ENCODE peak calls at places on chromosomes 7 and 10, in five cellular contexts. M is cardiac muscle cell; H is left ventricle myocardium inferior; K is adrenal gland; Q is CD4-positive, alpha-beta memory T cell. O is an unnamed sample. For H3K9me3, the result is how much of the 10 kb centered on the place peaks cover.

GRCh38 chr10:4847580-4848020 is 21.6 kb downstream of the AKR1E2 start:
- DNase-seq in M (peak), H (no peak), K (peak), Q (no peak), O (no peak)

GRCh38 chr7:112263519-112263918 is 57.0 kb downstream of the ZNF277 start:
- DNase-seq in M (no peak), H (no peak), K (no peak), Q (no peak), O (no peak)

GRCh38 chr10:7986851-7987250 is 67.6 kb upstream of the GATA3 start:
- DNase-seq in M (peak), H (no peak), K (no peak), Q (no peak), O (no peak)

GRCh38 chr10:391849-392704 is 256.8 kb downstream of the ZMYND11 start:
- DNase-seq in M (no peak), H (no peak), K (peak), Q (no peak), O (no peak)

GRCh38 chr7:20107582-20107981 is 109.6 kb downstream of the MACC1 start:
- DNase-seq in M (peak), H (no peak), K (no peak), Q (no peak), O (no peak)

GRCh38 chr10:7146189-7146588 is 264.6 kb downstream of the SFMBT2 start:
- DNase-seq in M (no peak), H (no peak), K (no peak), Q (no peak), O (no peak)

GRCh38 chr10:109218207-109218606 is 705.1 kb downstream of the XPNPEP1 start:
- DNase-seq in M (no peak), H (no peak), K (no peak), Q (no peak), O (no peak)

GRCh38 chr10:117163061-117163953 is 25.2 kb upstream of the VAX1 start:
- DNase-seq in M (no peak), H (no peak), K (no peak), Q (no peak), O (no peak)

GRCh38 chr7:128875523-128875948 is 12.9 kb downstream of the ATP6V1F start:
- DNase-seq in M (no peak), H (no peak), K (no peak), Q (no peak), O (no peak)

GRCh38 chr7:101507791-101508252 is 121.3 kb downstream of the MYL10 start:
- DNase-seq in M (peak), H (no peak), K (peak), Q (no peak), O (peak)

GRCh38 chr7:32462451-32462850 is 27.7 kb downstream of the LSM5 start:
- DNase-seq in M (no peak), H (no peak), K (no peak), Q (no peak), O (no peak)

GRCh38 chr10:100966887-100967286 is 2.4 kb upstream of the SEMA4G start:
- DNase-seq in M (no peak), H (no peak), K (no peak), Q (no peak), O (no peak)

GRCh38 chr7:117997862-117998825 is 124.9 kb upstream of the CTTNBP2 start:
- DNase-seq in M (no peak), H (no peak), K (no peak), Q (no peak), O (no peak)

GRCh38 chr10:47008769-47009168 is 97.5 kb downstream of the PTPN20 start:
- DNase-seq in M (no peak), H (no peak), K (no peak), Q (no peak), O (no peak)

GRCh38 chr7:77702451-77703219 is 6.4 kb downstream of the RSBN1L start:
- DNase-seq in M (no peak), H (no peak), K (no peak), Q (no peak), O (no peak)

GRCh38 chr7:141115949-141116348 is 42.1 kb downstream of the TMEM178B start:
- DNase-seq in M (no peak), H (no peak), K (no peak), Q (no peak), O (no peak)

DNA sequence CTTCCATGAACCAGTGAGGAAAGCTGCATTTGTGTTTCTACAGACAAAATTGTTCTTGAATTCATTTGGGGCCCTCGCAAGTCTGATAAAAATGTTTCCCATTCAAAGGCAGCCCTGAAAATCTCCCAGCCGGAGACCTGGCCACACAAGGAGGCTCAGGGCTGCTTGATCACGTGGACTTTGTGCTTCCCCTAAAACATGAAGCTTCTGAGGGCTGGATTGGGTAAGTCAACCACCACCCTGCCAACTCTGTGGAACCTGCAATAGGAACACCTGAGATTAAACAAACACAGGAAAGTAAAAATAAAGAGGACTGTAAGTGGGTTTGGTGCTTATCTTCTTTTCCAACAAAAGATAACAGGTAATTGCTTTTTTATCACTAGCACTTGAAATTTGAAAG is 133.8 kb downstream of the C10orf90 start:
- DNase-seq in M (no peak), H (no peak), K (no peak), Q (no peak), O (no peak)
- H3K9me3 ChIP-seq in M (under half), H (under half), K (under half), Q (under half), O (under half)

DNA sequence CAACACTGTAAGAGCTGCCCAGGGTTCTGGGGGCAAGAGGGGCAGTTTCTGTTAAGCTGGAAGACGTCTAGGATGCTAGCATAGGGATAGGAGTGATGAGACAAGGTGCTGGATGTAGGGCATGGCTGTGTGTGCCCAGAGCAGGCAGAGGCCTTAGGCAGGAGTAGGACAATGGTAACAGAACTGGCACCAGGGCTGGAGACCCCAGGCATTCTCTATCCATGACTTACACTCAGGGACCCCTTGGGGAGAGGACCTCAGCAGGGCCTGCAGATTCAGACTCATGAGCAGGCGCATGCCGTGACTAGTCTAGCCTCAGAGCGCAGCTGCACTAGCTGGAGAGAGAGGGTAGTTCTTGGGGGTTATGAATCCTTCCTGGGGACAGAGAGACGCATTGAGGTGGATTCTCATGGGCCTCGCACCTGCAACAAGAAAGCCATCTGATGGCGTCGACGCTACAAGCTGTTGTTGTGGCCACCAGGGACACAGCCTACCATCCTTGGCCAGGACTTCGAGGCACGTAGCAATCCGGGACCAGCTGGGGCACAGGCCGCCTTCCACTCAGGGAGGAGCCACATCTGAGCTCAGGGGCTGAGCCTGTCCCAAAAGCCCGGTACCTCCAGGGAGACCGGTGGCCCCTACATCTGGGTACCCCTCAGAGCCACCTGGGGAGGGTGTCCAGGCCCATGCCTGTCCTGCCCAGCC is 474.1 kb downstream of the PTPRN2 start:
- DNase-seq in M (no peak), H (no peak), K (peak), Q (no peak), O (no peak)
- H3K9me3 ChIP-seq in M (under half), H (under half), K (under half), Q (under half), O (under half)

GRCh38 chr7:158315881-158316280 is 271.7 kb downstream of the PTPRN2 start:
- DNase-seq in M (no peak), H (no peak), K (no peak), Q (no peak), O (no peak)
- H3K9me3 ChIP-seq in M (under half), H (under half), K (under half), Q (under half), O (under half)

GRCh38 chr7:57414852-57415251 is 35.1 kb upstream of the ZNF716 start:
- DNase-seq in M (no peak), H (no peak), K (peak), Q (no peak), O (no peak)

GRCh38 chr7:57415326-57415725 is 34.7 kb upstream of the ZNF716 start:
- DNase-seq in M (no peak), H (no peak), K (peak), Q (no peak), O (no peak)

GRCh38 chr7:57413529-57414398 is 36.2 kb upstream of the ZNF716 start:
- DNase-seq in M (no peak), H (no peak), K (peak), Q (no peak), O (no peak)

GRCh38 chr7:57415730-57416129 is 34.2 kb upstream of the ZNF716 start:
- DNase-seq in M (no peak), H (no peak), K (peak), Q (no peak), O (no peak)

GRCh38 chr7:57414415-57414814 is 35.6 kb upstream of the ZNF716 start:
- DNase-seq in M (no peak), H (no peak), K (peak), Q (no peak), O (no peak)
- H3K9me3 ChIP-seq in M (under half), H (under half), K (under half), Q (under half), O (under half)

GRCh38 chr7:158073845-158074840 is 513.5 kb downstream of the PTPRN2 start:
- DNase-seq in M (no peak), H (no peak), K (no peak), Q (no peak), O (no peak)

GRCh38 chr7:158076656-158077055 is 511.0 kb downstream of the PTPRN2 start:
- DNase-seq in M (no peak), H (no peak), K (no peak), Q (no peak), O (no peak)

GRCh38 chr7:158074896-158075632 is 512.6 kb downstream of the PTPRN2 start:
- DNase-seq in M (no peak), H (no peak), K (no peak), Q (no peak), O (no peak)

GRCh38 chr7:158076215-158076614 is 511.4 kb downstream of the PTPRN2 start:
- DNase-seq in M (no peak), H (no peak), K (no peak), Q (no peak), O (no peak)

GRCh38 chr7:158075633-158076001 is 512.0 kb downstream of the PTPRN2 start:
- DNase-seq in M (no peak), H (no peak), K (no peak), Q (no peak), O (no peak)
- H3K9me3 ChIP-seq in M (under half), H (under half), K (under half), Q (under half), O (under half)

DNA sequence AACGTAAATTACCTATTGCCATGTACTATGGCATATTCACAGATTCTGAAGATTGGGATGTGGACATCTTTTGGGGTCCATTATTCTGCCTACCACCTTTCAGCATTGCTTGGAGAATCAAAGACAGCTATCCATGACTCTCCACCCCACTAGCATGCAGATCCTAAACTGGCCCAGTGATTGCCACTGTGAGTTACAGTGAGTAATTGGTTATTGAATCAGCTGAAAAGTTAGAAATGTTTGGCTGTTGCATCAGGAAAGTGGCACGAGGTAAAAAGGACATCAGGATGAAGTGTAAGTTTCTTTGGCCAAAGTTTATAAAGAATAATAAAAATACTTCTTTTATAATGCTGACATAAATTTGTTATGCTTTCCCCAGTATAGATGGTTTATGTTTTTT is 148.2 kb upstream of the ETV1 start:
- DNase-seq in M (no peak), H (no peak), K (no peak), Q (no peak), O (no peak)
- H3K9me3 ChIP-seq in M (under half), H (under half), K (under half), Q (under half), O (under half)

GRCh38 chr7:13875496-13876074 is 113.9 kb downstream of the ETV1 start:
- DNase-seq in M (no peak), H (no peak), K (no peak), Q (no peak), O (no peak)

GRCh38 chr7:13880789-13881188 is 108.7 kb downstream of the ETV1 start:
- DNase-seq in M (peak), H (no peak), K (no peak), Q (no peak), O (no peak)

GRCh38 chr7:13879143-13879542 is 110.3 kb downstream of the ETV1 start:
- DNase-seq in M (no peak), H (no peak), K (no peak), Q (no peak), O (no peak)

GRCh38 chr7:13879994-13880686 is 109.3 kb downstream of the ETV1 start:
- DNase-seq in M (peak), H (no peak), K (no peak), Q (no peak), O (no peak)

GRCh38 chr7:13878154-13878553 is 111.3 kb downstream of the ETV1 start:
- DNase-seq in M (no peak), H (no peak), K (no peak), Q (no peak), O (no peak)
- H3K9me3 ChIP-seq in M (under half), H (under half), K (under half), Q (under half), O (under half)

GRCh38 chr7:158080899-158081445 is 506.7 kb downstream of the PTPRN2 start:
- DNase-seq in M (no peak), H (no peak), K (no peak), Q (no peak), O (no peak)
- H3K9me3 ChIP-seq in M (under half), H (under half), K (under half), Q (under half), O (under half)

DNA sequence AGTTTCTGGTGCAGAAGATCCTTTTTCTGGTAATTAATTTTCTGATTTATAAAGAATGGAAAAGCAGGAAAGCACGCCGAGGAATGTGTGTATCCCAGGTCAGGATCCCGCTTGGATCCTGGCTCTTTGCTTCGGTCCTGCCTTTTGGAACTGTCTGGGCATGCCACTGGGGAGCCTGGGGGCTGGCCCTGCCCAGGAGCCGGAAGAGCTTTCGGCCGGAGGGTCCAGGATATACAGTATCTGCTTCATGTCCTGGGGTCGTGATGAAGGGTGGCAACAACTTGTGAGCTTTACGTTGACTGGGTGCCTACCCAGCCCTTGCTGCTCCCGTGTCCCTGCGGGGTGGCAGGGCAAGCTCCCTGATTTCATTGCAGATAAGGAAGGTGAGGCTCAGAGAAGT is 2.4 kb downstream of the SH2D4B start:
- DNase-seq in M (no peak), H (no peak), K (peak), Q (no peak), O (no peak)
- H3K9me3 ChIP-seq in M (under half), H (under half), K (under half), Q (under half), O (under half)